ENCODE peak calls at places on chromosomes 16 and 17, in eight cellular contexts. Z, U, R, Y, L, J, X and H are unnamed samples.

GRCh38 chr17:44970136-44970737 is 2.1 kb upstream of the C1QL1 start:
- DNase-seq in Z (no peak), U (peak), R (peak), Y (no peak), L (peak), J (no peak), X (no peak), H (no peak)

GRCh38 chr16:30984669-30985400 is at the start of gene HSD3B7:
- DNase-seq in Z (peak), U (peak), R (peak), Y (peak), L (peak), J (peak), X (peak), H (peak)

GRCh38 chr17:80647746-80648145 is 103.1 kb downstream of the RPTOR start:
- DNase-seq in Z (no peak), U (no peak), R (no peak), Y (no peak), L (no peak), J (no peak), X (no peak), H (no peak)

GRCh38 chr16:77169650-77170236 is 21.2 kb upstream of the MON1B start:
- DNase-seq in Z (no peak), U (peak), R (peak), Y (peak), L (peak), J (no peak), X (peak), H (peak)

GRCh38 chr17:73393962-73394361 is 82.2 kb upstream of the CDC42EP4 start:
- DNase-seq in Z (no peak), U (no peak), R (peak), Y (no peak), L (no peak), J (no peak), X (no peak), H (no peak)

GRCh38 chr16:56423584-56424403 is 1.6 kb downstream of the AMFR start:
- DNase-seq in Z (no peak), U (no peak), R (peak), Y (no peak), L (peak), J (no peak), X (peak), H (no peak)

GRCh38 chr17:67212716-67213417 is 32.1 kb downstream of the HELZ start:
- DNase-seq in Z (no peak), U (no peak), R (no peak), Y (no peak), L (no peak), J (no peak), X (no peak), H (no peak)

GRCh38 chr17:82865274-82865673 is 25.5 kb upstream of the ZNF750 start:
- DNase-seq in Z (no peak), U (no peak), R (no peak), Y (no peak), L (no peak), J (no peak), X (no peak), H (no peak)

GRCh38 chr16:72270531-72270930 is 98.6 kb upstream of the PMFBP1 start:
- DNase-seq in Z (no peak), U (no peak), R (no peak), Y (no peak), L (no peak), J (no peak), X (no peak), H (no peak)

GRCh38 chr16:56360117-56361008 is 65.0 kb downstream of the AMFR start:
- DNase-seq in Z (no peak), U (no peak), R (no peak), Y (no peak), L (no peak), J (no peak), X (no peak), H (no peak)

GRCh38 chr17:40224707-40225092 is 5.6 kb downstream of the WIPF2 start:
- DNase-seq in Z (no peak), U (peak), R (no peak), Y (no peak), L (peak), J (no peak), X (no peak), H (no peak)

GRCh38 chr16:85229869-85230416 is 117.7 kb upstream of the CIBAR2 start:
- DNase-seq in Z (no peak), U (no peak), R (no peak), Y (no peak), L (no peak), J (no peak), X (no peak), H (no peak)

GRCh38 chr17:68431661-68432071 is 25.6 kb downstream of the WIPI1 start:
- DNase-seq in Z (no peak), U (no peak), R (peak), Y (no peak), L (peak), J (peak), X (no peak), H (no peak)

GRCh38 chr17:34620458-34620857 is 41.1 kb downstream of the TMEM132E start:
- DNase-seq in Z (no peak), U (no peak), R (no peak), Y (no peak), L (no peak), J (no peak), X (no peak), H (no peak)

GRCh38 chr16:6701096-6701495 is 631.5 kb upstream of the RBFOX1 start:
- DNase-seq in Z (no peak), U (no peak), R (no peak), Y (no peak), L (no peak), J (no peak), X (no peak), H (no peak)

GRCh38 chr16:87328846-87329245 is 11.7 kb upstream of the C16orf95 start:
- DNase-seq in Z (no peak), U (peak), R (no peak), Y (no peak), L (peak), J (no peak), X (no peak), H (no peak)

GRCh38 chr17:17435323-17435722 is 41.5 kb upstream of the MED9 start:
- DNase-seq in Z (no peak), U (no peak), R (no peak), Y (no peak), L (no peak), J (no peak), X (no peak), H (no peak)

GRCh38 chr16:31413943-31414342 is 14.2 kb downstream of the COX6A2 start:
- DNase-seq in Z (no peak), U (no peak), R (no peak), Y (no peak), L (no peak), J (no peak), X (no peak), H (no peak)

GRCh38 chr17:73533127-73533526 is 111.1 kb downstream of the SDK2 start:
- DNase-seq in Z (no peak), U (peak), R (no peak), Y (no peak), L (peak), J (no peak), X (no peak), H (no peak)

GRCh38 chr16:56041556-56042140 is 149.6 kb upstream of the GNAO1 start:
- DNase-seq in Z (no peak), U (peak), R (peak), Y (no peak), L (peak), J (no peak), X (no peak), H (peak)

GRCh38 chr17:80254396-80255241 is 6.0 kb upstream of the RNF213 start:
- DNase-seq in Z (no peak), U (no peak), R (peak), Y (peak), L (no peak), J (no peak), X (peak), H (no peak)

GRCh38 chr16:17397499-17397891 is 73.3 kb downstream of the XYLT1 start:
- DNase-seq in Z (no peak), U (peak), R (peak), Y (no peak), L (no peak), J (no peak), X (no peak), H (no peak)

GRCh38 chr16:87780385-87780989 is 14.7 kb upstream of the KLHDC4 start:
- DNase-seq in Z (no peak), U (peak), R (no peak), Y (peak), L (no peak), J (no peak), X (peak), H (no peak)

GRCh38 chr17:21374455-21375161 is 1.5 kb upstream of the KCNJ12 start:
- DNase-seq in Z (no peak), U (no peak), R (no peak), Y (no peak), L (no peak), J (no peak), X (no peak), H (no peak)